ENCODE peak calls at places on chromosomes 3 and 15, in nine cellular contexts. C is tibial nerve, M is SK-N-SH, F is stomach, Z is ovary, D is suprapubic skin, L is H1, U is transverse colon, I is K562. W is an unnamed sample. For H3K27me3, the result is how much of the 10 kb centered on the place peaks cover.

GRCh38 chr15:50181983-50182232 is at the start of gene SLC27A2:
- DNase-seq in C (no peak), M (peak), F (peak), Z (no peak), D (no peak), L (no peak), U (peak), I (peak), W (no peak)

GRCh38 chr15:77500986-77501385 is 80.3 kb downstream of the HMG20A start:
- DNase-seq in C (no peak), M (no peak), F (no peak), Z (no peak), D (no peak), L (no peak), U (no peak), I (no peak), W (no peak)

GRCh38 chr15:90104551-90104950 is 2.3 kb upstream of the IDH2 start:
- DNase-seq in C (no peak), M (no peak), F (peak), Z (no peak), D (no peak), L (no peak), U (peak), I (no peak), W (peak)

GRCh38 chr15:92391640-92392039 is 2.0 kb upstream of the ST8SIA2 start:
- DNase-seq in C (no peak), M (no peak), F (no peak), Z (no peak), D (no peak), L (no peak), U (no peak), I (no peak), W (no peak)

GRCh38 chr3:53843195-53844177 is 2.7 kb downstream of the CHDH start:
- DNase-seq in C (no peak), M (no peak), F (no peak), Z (no peak), D (no peak), L (no peak), U (no peak), I (no peak), W (no peak)

GRCh38 chr3:48896991-48897390 is 1.7 kb downstream of the SLC25A20 start:
- DNase-seq in C (no peak), M (no peak), F (no peak), Z (no peak), D (no peak), L (no peak), U (no peak), I (no peak), W (no peak)

GRCh38 chr3:28089527-28089897 is 151.9 kb upstream of the CMC1 start:
- DNase-seq in C (no peak), M (no peak), F (no peak), Z (no peak), D (no peak), L (no peak), U (no peak), I (no peak), W (no peak)

GRCh38 chr3:37652405-37652804 is 209.3 kb upstream of the CTDSPL start:
- DNase-seq in C (no peak), M (no peak), F (no peak), Z (no peak), D (no peak), L (no peak), U (no peak), I (no peak), W (no peak)

GRCh38 chr3:184565421-184566211 is 4.0 kb downstream of the EPHB3 start:
- DNase-seq in C (no peak), M (peak), F (peak), Z (peak), D (no peak), L (no peak), U (peak), I (no peak), W (no peak)

GRCh38 chr3:176739169-176739568 is 458.1 kb downstream of the TBL1XR1 start:
- DNase-seq in C (no peak), M (no peak), F (no peak), Z (no peak), D (no peak), L (no peak), U (no peak), I (no peak), W (no peak)

GRCh38 chr15:79028411-79028964 is 62.1 kb downstream of the RASGRF1 start:
- DNase-seq in C (no peak), M (peak), F (no peak), Z (peak), D (no peak), L (peak), U (peak), I (peak), W (no peak)

GRCh38 chr3:132593950-132594328 is 3.1 kb upstream of the ACKR4 start:
- DNase-seq in C (no peak), M (no peak), F (no peak), Z (no peak), D (no peak), L (no peak), U (no peak), I (no peak), W (no peak)

GRCh38 chr3:109927726-109928125 is 590.4 kb upstream of the DPPA4 start:
- DNase-seq in C (no peak), M (no peak), F (no peak), Z (no peak), D (no peak), L (no peak), U (no peak), I (no peak), W (no peak)

GRCh38 chr15:98660055-98660454 is 11.7 kb downstream of the IGF1R start:
- DNase-seq in C (no peak), M (no peak), F (no peak), Z (no peak), D (no peak), L (no peak), U (no peak), I (no peak), W (no peak)

GRCh38 chr3:64355473-64355872 is 130.2 kb upstream of the PRICKLE2 start:
- DNase-seq in C (no peak), M (no peak), F (no peak), Z (no peak), D (no peak), L (no peak), U (no peak), I (no peak), W (no peak)

GRCh38 chr15:49085696-49086459 is 39.6 kb upstream of the SECISBP2L start:
- DNase-seq in C (no peak), M (no peak), F (no peak), Z (no peak), D (no peak), L (no peak), U (no peak), I (no peak), W (no peak)

GRCh38 chr3:53624467-53624866 is 130.1 kb downstream of the CACNA1D start:
- DNase-seq in C (no peak), M (no peak), F (peak), Z (no peak), D (no peak), L (no peak), U (no peak), I (no peak), W (no peak)

GRCh38 chr3:151630035-151630434 is 103.7 kb upstream of the AADACL2 start:
- DNase-seq in C (no peak), M (no peak), F (no peak), Z (no peak), D (no peak), L (no peak), U (no peak), I (no peak), W (no peak)

GRCh38 chr15:25242957-25243799 is 195.6 kb downstream of the UBE3A start:
- DNase-seq in C (peak), M (no peak), F (peak), Z (peak), D (peak), L (no peak), U (no peak), I (no peak), W (peak)

GRCh38 chr3:57030711-57031110 is 29.8 kb upstream of the SPATA12 start:
- DNase-seq in C (no peak), M (no peak), F (no peak), Z (no peak), D (no peak), L (no peak), U (peak), I (no peak), W (no peak)

GRCh38 chr3:6860149-6860548 is 766 bp upstream of the GRM7 start:
- DNase-seq in C (no peak), M (peak), F (no peak), Z (no peak), D (no peak), L (no peak), U (no peak), I (no peak), W (no peak)

GRCh38 chr3:112604536-112604935 is 36.4 kb downstream of the CCDC80 start:
- DNase-seq in C (no peak), M (peak), F (no peak), Z (no peak), D (no peak), L (no peak), U (no peak), I (no peak), W (no peak)

GRCh38 chr3:188854395-188855149 is 317.2 kb upstream of the TPRG1 start:
- DNase-seq in C (no peak), M (no peak), F (no peak), Z (no peak), D (no peak), L (no peak), U (no peak), I (no peak), W (no peak)

GRCh38 chr3:27840807-27841594 is 118.9 kb upstream of the EOMES start:
- DNase-seq in C (no peak), M (no peak), F (no peak), Z (no peak), D (no peak), L (no peak), U (no peak), I (no peak), W (no peak)

GRCh38 chr3:190695994-190696393 is 166.5 kb downstream of the GMNC start:
- DNase-seq in C (no peak), M (no peak), F (no peak), Z (no peak), D (no peak), L (no peak), U (no peak), I (no peak), W (no peak)

GRCh38 chr3:113263020-113263419 is 51.7 kb downstream of the BOC start:
- DNase-seq in C (no peak), M (no peak), F (no peak), Z (no peak), D (no peak), L (no peak), U (no peak), I (no peak), W (peak)

GRCh38 chr3:42635111-42635510 is 18.4 kb upstream of the ZBTB47 start:
- DNase-seq in C (no peak), M (no peak), F (no peak), Z (no peak), D (no peak), L (no peak), U (no peak), I (peak), W (no peak)

GRCh38 chr3:111547645-111548044 is 5.6 kb downstream of the CD96 start:
- DNase-seq in C (no peak), M (no peak), F (no peak), Z (no peak), D (no peak), L (no peak), U (peak), I (no peak), W (no peak)

GRCh38 chr15:89361451-89362202 is 27.0 kb upstream of the POLG start:
- DNase-seq in C (peak), M (peak), F (peak), Z (peak), D (no peak), L (no peak), U (peak), I (peak), W (peak)

GRCh38 chr3:99499235-99499798 is 139.1 kb upstream of the COL8A1 start:
- DNase-seq in C (no peak), M (peak), F (peak), Z (peak), D (no peak), L (no peak), U (no peak), I (peak), W (no peak)

GRCh38 chr15:39396979-39397615 is 183.8 kb upstream of the THBS1 start:
- DNase-seq in C (no peak), M (no peak), F (no peak), Z (no peak), D (no peak), L (no peak), U (no peak), I (peak), W (no peak)

GRCh38 chr3:112774293-112774926 is 72.3 kb downstream of the CD200R1L start:
- DNase-seq in C (no peak), M (no peak), F (no peak), Z (no peak), D (no peak), L (no peak), U (no peak), I (no peak), W (no peak)

GRCh38 chr3:190345878-190346277 is 23.6 kb upstream of the CLDN1 start:
- DNase-seq in C (no peak), M (no peak), F (no peak), Z (no peak), D (no peak), L (no peak), U (no peak), I (no peak), W (no peak)

GRCh38 chr3:142595581-142595950 is 627 bp upstream of the PLS1 start:
- DNase-seq in C (no peak), M (no peak), F (no peak), Z (no peak), D (no peak), L (no peak), U (no peak), I (no peak), W (no peak)

GRCh38 chr3:156964562-156964961 is 138.4 kb downstream of the LEKR1 start:
- DNase-seq in C (no peak), M (no peak), F (no peak), Z (no peak), D (no peak), L (no peak), U (no peak), I (no peak), W (no peak)

GRCh38 chr15:92399271-92399670 is 5.6 kb downstream of the ST8SIA2 start:
- DNase-seq in C (no peak), M (no peak), F (no peak), Z (no peak), D (no peak), L (no peak), U (no peak), I (no peak), W (no peak)

GRCh38 chr3:138441742-138442141 is 7.3 kb downstream of the ESYT3 start:
- DNase-seq in C (no peak), M (peak), F (no peak), Z (no peak), D (no peak), L (no peak), U (no peak), I (peak), W (no peak)

GRCh38 chr15:96551722-96552121 is 221.2 kb downstream of the NR2F2 start:
- DNase-seq in C (no peak), M (no peak), F (no peak), Z (no peak), D (no peak), L (no peak), U (no peak), I (no peak), W (no peak)

GRCh38 chr3:130760922-130761321 is 14.3 kb upstream of the PIK3R4 start:
- DNase-seq in C (no peak), M (no peak), F (no peak), Z (no peak), D (no peak), L (no peak), U (no peak), I (no peak), W (no peak)
- TF ChIP-seq EP300 in C (no peak), M (no peak), F (no peak), Z (no peak), D (no peak), L (no peak), U (no peak), I (no peak), W (no peak)

DNA sequence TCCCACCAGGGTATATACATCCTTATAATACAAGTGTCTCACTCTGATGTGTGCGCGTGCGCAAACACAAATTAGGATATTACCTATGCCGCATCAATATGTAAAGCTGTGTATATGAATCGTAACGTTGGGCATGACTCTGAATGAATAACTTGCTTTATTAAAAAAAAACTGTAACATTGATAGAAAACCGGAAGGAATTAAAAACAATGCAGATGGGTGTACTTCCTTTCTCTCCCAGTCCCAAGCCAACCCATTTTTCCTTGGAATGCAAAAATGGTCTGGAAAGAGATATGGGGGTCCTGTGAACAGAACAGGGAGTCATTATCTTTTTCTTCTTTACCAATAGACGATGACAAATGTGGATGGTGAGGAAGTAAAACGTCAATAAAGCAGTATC is 1.7 kb downstream of the C2CD4B start:
- DNase-seq in C (no peak), M (no peak), F (no peak), Z (no peak), D (no peak), L (no peak), U (no peak), I (no peak), W (no peak)
- H3K27me3 ChIP-seq in C (half or more), M (under half), F (under half), Z (under half), D (half or more), L (under half), U (half or more), I (under half), W (half or more)

DNA sequence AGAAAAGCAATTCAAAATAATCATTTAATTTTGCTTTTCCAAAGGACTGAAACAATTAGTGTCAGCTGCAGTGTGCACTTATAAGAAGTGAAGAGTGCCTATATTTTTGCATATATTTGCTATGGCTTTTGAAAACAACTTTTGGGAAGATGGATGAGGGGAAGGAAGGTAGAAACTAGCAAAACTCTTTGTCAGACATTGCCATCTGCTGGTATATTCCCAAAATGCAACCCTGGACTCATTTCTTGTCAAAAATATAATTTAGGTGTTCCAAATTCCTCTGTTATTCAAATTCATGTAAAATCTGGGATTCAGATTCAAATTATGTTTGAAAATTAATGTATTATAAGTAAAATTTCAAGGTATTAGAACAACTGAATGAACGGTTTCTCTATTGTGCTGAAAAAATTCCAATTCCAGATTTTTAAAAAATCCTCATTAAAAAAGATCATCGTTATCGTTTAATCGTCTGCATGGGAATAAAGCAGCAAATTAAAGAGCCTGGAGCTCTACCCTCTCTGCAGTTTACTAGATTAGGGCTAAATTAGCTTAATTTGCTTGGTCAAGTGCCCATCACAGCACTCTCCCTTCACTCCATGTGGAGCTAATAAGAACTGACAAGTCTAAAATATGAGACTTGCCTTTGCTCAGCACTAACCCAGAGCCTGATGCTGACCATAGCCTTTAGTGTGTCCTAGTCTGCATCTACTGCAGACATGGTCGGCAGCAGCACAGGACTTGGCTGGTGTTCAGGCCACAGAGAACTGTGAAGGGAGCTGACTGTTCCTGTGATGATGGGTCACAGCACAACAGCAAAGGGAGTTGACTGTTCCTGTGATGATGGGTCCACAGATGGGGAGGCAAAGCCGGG is 67.9 kb upstream of the MITF start:
- DNase-seq in C (no peak), M (peak), F (no peak), Z (no peak), D (no peak), L (no peak), U (no peak), I (peak), W (no peak)
- TF ChIP-seq EP300 in C (no peak), M (no peak), F (no peak), Z (no peak), D (no peak), L (no peak), U (no peak), I (no peak), W (no peak)

GRCh38 chr15:41779662-41780157 is 5.4 kb downstream of the MAPKBP1 start:
- DNase-seq in C (no peak), M (no peak), F (no peak), Z (no peak), D (no peak), L (no peak), U (no peak), I (no peak), W (no peak)

GRCh38 chr15:41782486-41783271 is 8.4 kb downstream of the MAPKBP1 start:
- DNase-seq in C (no peak), M (no peak), F (no peak), Z (no peak), D (no peak), L (no peak), U (no peak), I (no peak), W (no peak)

GRCh38 chr15:41780727-41781126 is 6.4 kb downstream of the MAPKBP1 start:
- DNase-seq in C (no peak), M (no peak), F (no peak), Z (no peak), D (no peak), L (no peak), U (no peak), I (no peak), W (no peak)

GRCh38 chr15:41778503-41778902 is 4.2 kb downstream of the MAPKBP1 start:
- DNase-seq in C (no peak), M (no peak), F (no peak), Z (no peak), D (no peak), L (no peak), U (no peak), I (no peak), W (no peak)

DNA sequence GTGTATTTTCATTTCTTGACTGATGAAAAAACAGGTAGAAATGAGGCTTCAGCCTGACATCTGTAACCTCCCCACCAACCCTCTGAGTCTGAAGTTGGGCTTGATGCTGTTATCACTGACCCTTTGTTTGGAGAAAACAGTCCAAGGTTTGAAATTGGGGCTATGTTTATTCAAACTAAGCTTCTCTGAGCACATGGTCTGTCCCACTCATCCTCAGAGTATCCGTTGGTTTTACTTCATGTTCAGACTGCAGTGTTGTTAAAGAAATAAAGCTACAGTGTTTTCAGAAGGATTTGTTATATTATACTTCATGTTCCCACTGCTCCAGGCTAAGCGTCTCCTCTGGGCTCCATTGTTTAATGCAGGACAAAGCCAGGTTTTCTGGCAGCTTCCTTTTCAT is 6.0 kb downstream of the MAPKBP1 start:
- DNase-seq in C (no peak), M (no peak), F (no peak), Z (no peak), D (no peak), L (no peak), U (no peak), I (no peak), W (no peak)
- H3K27me3 ChIP-seq in C (under half), M (under half), F (under half), Z (under half), D (under half), L (under half), U (under half), I (under half), W (under half)

DNA sequence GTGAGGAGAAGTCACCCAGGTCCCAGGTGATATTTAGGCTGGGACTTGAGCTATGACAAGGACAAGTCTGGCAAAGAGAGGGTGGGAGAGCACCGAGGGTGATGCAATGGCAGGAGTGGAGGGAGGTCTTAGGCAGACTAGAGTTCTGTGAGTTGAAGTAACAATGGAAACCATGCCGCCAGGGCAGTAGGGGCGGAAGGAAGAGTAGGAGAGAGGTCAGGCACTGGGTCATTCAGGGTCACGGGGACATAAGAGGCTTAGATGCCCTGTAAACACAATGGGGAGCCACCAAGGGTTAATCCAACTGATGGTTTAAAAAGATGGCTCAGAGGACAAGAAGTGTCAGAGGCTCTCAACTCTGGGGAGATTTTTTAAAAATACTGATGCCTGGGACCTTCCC is 199.7 kb upstream of the LRTM1 start:
- DNase-seq in C (no peak), M (no peak), F (no peak), Z (no peak), D (no peak), L (no peak), U (no peak), I (no peak), W (no peak)
- TF ChIP-seq EP300 in C (no peak), M (no peak), F (no peak), Z (no peak), D (no peak), L (no peak), U (no peak), I (no peak), W (no peak)